ENCODE peak calls at places on chromosomes 1 and 21, in four cellular contexts. C is CD8-positive, alpha-beta T cell; I is IMR-90; X is GM23338. N is an unnamed sample.

GRCh38 chr21:45104560-45104959 is 30.2 kb downstream of the ADARB1 start:
- DNase-seq in C (no peak), I (no peak), X (no peak), N (no peak)

GRCh38 chr1:79323240-79324025 is 316.9 kb upstream of the ADGRL4 start:
- DNase-seq in C (no peak), I (peak; percentile 100), X (no peak), N (no peak)

GRCh38 chr1:82503805-82504204 is 703.1 kb downstream of the ADGRL2 start:
- DNase-seq in C (no peak), I (no peak), X (no peak), N (no peak)

GRCh38 chr1:8317647-8318360 is at the start of gene SLC45A1:
- DNase-seq in C (peak; percentile 65), I (peak; percentile 57), X (peak; percentile 86), N (no peak)

GRCh38 chr1:7421471-7422075 is 349.5 kb upstream of the VAMP3 start:
- DNase-seq in C (no peak), I (no peak), X (no peak), N (no peak)

GRCh38 chr1:170303034-170303433 is 157.3 kb downstream of the NTMT2 start:
- DNase-seq in C (no peak), I (no peak), X (no peak), N (no peak)

GRCh38 chr1:74513396-74513795 is 985 bp upstream of the LRRC53 start:
- DNase-seq in C (no peak), I (no peak), X (no peak), N (no peak)

GRCh38 chr1:163970699-163971098 is 588.3 kb upstream of the PBX1 start:
- DNase-seq in C (no peak), I (no peak), X (no peak), N (no peak)

GRCh38 chr1:198612471-198613265 is 26.2 kb upstream of the PTPRC start:
- DNase-seq in C (no peak), I (no peak), X (no peak), N (no peak)

DNA sequence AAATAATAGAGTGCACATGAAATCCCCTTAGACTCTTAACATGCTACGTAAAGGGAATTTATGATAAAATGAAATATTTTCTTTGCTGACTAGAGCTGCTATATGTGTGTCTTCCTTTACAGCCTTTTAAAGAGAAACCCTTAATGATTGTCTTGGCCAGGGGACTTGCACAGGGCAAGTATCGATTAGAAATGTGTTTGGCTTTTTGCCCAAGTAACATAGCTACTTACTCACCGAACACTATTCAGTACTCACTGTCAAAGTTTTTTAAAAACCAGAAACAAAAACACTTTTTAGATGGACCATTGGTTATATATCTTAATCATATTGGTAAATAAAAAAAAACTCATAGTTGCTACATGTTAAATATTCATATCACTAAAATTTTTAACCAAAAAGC is 71.2 kb upstream of the KIAA1614 start:
- DNase-seq in C (no peak), I (no peak), X (no peak), N (no peak)
- H3K27ac ChIP-seq in C (no peak overlapping the region), I (no peak overlapping the region), X (no peak overlapping the region), N (no peak overlapping the region)

DNA sequence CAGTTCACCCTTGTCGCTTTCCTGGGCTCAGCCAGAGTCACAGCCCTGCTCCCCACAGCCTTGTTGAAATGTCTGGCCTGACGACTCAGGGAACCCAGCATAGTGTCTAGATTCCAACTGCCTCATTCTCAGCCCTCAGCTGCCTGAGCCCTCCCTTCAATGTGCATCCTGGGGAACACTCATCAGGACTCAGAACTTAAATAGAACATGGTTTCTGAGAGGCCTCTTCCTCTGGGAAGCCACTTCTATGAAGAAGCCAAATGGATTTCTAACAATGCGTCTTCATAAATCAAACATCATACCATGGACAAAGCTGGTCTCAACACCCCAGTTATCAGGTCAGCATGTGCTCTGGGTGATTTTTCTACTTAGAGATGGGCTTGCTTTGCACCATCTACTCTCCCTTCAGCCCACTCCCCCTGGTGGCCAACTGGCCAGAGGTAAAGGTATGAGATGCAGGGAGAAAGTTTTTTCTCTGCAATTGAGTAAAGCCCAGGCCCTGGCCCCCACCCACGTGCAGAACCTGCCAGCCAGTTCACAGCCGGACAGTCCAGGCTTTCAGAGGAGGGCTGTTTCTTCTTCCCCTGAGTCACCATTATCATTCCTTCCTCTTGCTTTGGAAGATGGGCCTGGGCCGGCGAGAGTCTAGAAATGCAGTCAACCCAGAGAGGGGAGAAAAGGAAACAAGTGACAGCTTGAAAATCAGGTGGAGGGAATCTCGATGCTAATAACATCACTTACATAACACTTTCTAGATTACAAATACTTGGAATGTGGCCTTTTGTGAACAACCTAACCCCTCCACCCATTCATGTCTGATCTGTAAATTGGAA is 32.1 kb downstream of the CD244 start:
- DNase-seq in C (peak; percentile 69), I (peak; percentile 18), X (peak; percentile 95), N (peak; percentile 52)
- TF ChIP-seq CTCF in C (peak; percentile 73), I (peak; percentile 38), X (peak; percentile 95), N (no peak)

GRCh38 chr1:32352831-32353383 is 9.4 kb downstream of the FAM229A start:
- DNase-seq in C (no peak), I (no peak), X (no peak), N (no peak)
- H3K27ac ChIP-seq in C (no peak overlapping the region), I (peak overlapping the region; percentile 95), X (no peak overlapping the region), N (peak overlapping the region; percentile 98)

GRCh38 chr1:56029329-56030003 is 549.9 kb downstream of the PLPP3 start:
- DNase-seq in C (no peak), I (peak; percentile 5), X (peak; percentile 2), N (no peak)
- TF ChIP-seq CTCF in C (no peak), I (no peak), X (no peak), N (no peak)

GRCh38 chr1:234644928-234645327 is 35.0 kb upstream of the IRF2BP2 start:
- DNase-seq in C (no peak), I (no peak), X (no peak), N (no peak)
- H3K27ac ChIP-seq in C (no peak overlapping the region), I (no peak overlapping the region), X (no peak overlapping the region), N (no peak overlapping the region)

GRCh38 chr1:97827887-97828286 is 92.9 kb downstream of the DPYD start:
- DNase-seq in C (no peak), I (no peak), X (peak; percentile 45), N (no peak)

GRCh38 chr1:97824644-97825043 is 96.2 kb downstream of the DPYD start:
- DNase-seq in C (no peak), I (no peak), X (no peak), N (no peak)

GRCh38 chr1:97826820-97827219 is 94.0 kb downstream of the DPYD start:
- DNase-seq in C (no peak), I (no peak), X (no peak), N (no peak)

GRCh38 chr1:97820470-97821188 is 100.2 kb downstream of the DPYD start:
- DNase-seq in C (no peak), I (peak; percentile 58), X (peak; percentile 40), N (no peak)

GRCh38 chr1:97824200-97824599 is 96.6 kb downstream of the DPYD start:
- DNase-seq in C (no peak), I (no peak), X (peak; percentile 15), N (no peak)
- TF ChIP-seq CTCF in C (no peak), I (no peak), X (no peak), N (no peak)

DNA sequence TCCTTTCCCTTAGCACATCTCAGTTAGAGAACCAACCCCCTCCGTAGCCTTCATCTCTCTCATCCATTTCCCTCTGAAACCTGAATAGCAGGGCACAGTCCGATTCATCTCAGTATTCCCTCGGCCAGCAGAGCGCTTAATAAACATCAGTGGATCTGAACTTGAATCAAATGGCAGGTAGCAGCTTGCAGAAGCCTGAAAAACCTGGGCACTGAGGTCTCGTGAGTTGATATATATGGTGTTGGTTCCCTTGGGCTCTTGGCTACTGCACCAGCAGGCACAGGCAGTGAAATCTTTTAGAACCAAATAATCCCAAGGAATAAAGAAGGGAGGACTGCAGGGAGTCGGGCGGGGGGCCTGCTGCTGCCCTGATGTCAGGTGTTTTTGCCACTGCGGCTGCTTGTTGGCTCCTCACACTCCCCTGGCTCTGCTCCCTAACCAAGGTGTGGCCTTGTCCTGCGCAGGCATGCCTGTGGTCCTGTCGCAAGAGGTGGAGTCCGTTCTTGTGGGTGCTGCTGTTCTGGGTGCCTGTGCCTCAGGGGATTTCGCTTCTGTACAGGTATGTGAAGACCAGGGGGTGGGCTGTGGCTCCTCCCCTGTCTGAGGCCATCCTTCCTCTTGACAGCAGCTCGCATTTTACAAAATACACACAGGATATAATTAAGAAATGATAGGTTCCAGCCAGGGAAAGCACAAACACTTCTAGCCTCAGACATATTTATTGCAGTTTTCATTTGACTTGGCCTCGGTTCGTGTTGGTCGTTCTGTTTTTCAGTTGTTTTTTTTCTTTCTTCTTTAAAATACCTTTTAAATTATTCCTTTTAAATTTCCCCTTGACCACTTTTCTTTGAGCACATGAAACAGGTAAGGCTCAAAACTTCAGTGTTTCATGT is 140.9 kb upstream of the HOOK1 start:
- DNase-seq in C (no peak), I (no peak), X (peak; percentile 20), N (no peak)
- H3K27ac ChIP-seq in C (no peak overlapping the region), I (no peak overlapping the region), X (peak overlapping the region; percentile 52), N (peak overlapping the region; percentile 84)

GRCh38 chr1:202658766-202659165 is 51.5 kb downstream of the SYT2 start:
- DNase-seq in C (no peak), I (no peak), X (no peak), N (no peak)

GRCh38 chr1:202656951-202657646 is 53.2 kb downstream of the SYT2 start:
- DNase-seq in C (no peak), I (peak; percentile 46), X (peak; percentile 93), N (no peak)

GRCh38 chr1:202658251-202658650 is 52.0 kb downstream of the SYT2 start:
- DNase-seq in C (no peak), I (no peak), X (no peak), N (no peak)

GRCh38 chr1:202654079-202654478 is 56.2 kb downstream of the SYT2 start:
- DNase-seq in C (no peak), I (no peak), X (no peak), N (no peak)

DNA sequence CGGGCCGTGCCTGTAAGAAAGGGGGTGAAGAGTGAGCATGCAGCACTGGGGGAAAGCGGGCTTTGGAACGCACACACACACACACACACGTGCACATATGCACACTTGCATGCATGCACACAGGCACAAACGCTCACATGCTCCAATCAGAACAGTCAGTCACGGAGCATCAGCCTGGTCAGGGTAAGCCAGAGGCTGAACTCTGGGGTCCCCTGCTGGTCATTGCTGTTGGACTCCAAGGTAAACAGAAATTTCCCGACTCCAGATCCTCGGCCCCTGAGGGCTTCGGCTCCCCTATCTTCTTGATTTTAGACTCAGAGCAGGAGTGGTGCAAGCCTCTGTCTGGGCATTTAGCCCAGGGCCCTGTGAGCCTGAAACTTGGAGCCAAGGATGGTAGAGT is 54.2 kb downstream of the SYT2 start:
- DNase-seq in C (no peak), I (peak; percentile 8), X (peak; percentile 81), N (no peak)
- TF ChIP-seq CTCF in C (no peak), I (peak; percentile 35), X (peak; percentile 64), N (no peak)

DNA sequence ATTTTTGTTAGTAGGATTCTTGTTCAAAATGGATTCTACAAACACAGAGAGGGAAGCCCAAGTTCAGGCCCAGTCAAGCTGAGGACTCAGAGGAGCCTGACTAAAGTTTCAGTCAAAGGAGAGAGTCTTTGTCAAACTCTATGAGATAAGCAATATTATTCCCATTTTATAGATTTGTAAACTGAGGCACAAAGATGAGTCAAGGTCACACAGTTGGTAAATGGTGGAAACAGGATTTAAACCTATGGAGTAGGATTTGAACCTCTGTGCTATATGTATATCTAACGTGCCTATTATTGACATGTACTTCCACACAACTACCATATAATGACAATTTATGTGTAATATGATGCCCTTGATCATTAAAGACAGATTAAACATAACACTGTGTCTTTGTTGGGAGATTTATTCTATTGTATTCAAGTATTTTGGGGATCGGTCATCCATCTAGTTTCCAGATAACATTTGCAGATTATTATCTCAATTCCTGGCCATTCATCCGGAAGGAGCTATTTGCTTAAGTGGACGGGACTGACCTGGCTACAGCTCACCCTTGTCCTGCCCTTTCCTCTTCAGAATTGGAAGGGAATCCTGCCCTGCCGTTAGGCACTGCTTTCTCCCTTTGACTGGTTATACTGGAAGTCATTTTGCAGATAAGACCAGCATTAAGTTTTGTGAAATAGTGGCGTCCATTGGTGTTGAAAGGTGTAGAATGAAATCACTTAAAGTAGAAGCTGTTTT is 86.1 kb upstream of the LMO4 start:
- DNase-seq in C (no peak), I (no peak), X (no peak), N (no peak)
- H3K27ac ChIP-seq in C (no peak overlapping the region), I (no peak overlapping the region), X (no peak overlapping the region), N (no peak overlapping the region)

N was measured in vagina.